ENCODE peak calls at places on chromosomes 7 and 10, in four cellular contexts. J, E, A and S are unnamed samples.

GRCh38 chr7:151382079-151382885 is 27.6 kb downstream of the WDR86 start:
- DNase-seq in E (no peak), A (peak), J (no peak), S (no peak)

GRCh38 chr10:62261666-62262065 is 7.0 kb downstream of the RTKN2 start:
- DNase-seq in A (no peak), J (no peak), E (no peak), S (no peak)

GRCh38 chr10:47364366-47364765 is 16.2 kb downstream of the RBP3 start:
- DNase-seq in E (no peak), A (no peak), J (no peak), S (no peak)

GRCh38 chr10:111598433-111599059 is 521.7 kb downstream of the ADRA2A start:
- DNase-seq in A (peak), J (peak), E (peak), S (no peak)

GRCh38 chr7:7966141-7966734 is 2.4 kb upstream of the GLCCI1 start:
- DNase-seq in J (no peak), A (no peak), E (no peak), S (no peak)

GRCh38 chr7:149604521-149604920 is 106.9 kb upstream of the ZNF746 start:
- DNase-seq in A (no peak), J (no peak), E (no peak), S (no peak)

GRCh38 chr10:132688580-132689420 is 97.1 kb downstream of the NKX6-2 start:
- DNase-seq in J (peak), A (peak), E (no peak), S (no peak)

GRCh38 chr10:50417486-50417905 is 166.2 kb upstream of the ASAH2 start:
- DNase-seq in A (no peak), E (no peak), J (no peak), S (no peak)

GRCh38 chr7:97272237-97272975 is 154.9 kb downstream of the SDHAF3 start:
- DNase-seq in E (no peak), J (no peak), A (no peak), S (no peak)
- TF ChIP-seq CTCF in E (no peak), J (no peak), A (no peak), S (no peak)

GRCh38 chr10:116486774-116487448 is 58.8 kb upstream of the PNLIP start:
- DNase-seq in E (no peak), A (peak), J (no peak), S (no peak)

GRCh38 chr10:116490028-116490662 is 55.6 kb upstream of the PNLIP start:
- DNase-seq in J (no peak), A (no peak), E (peak), S (no peak)
- TF ChIP-seq CTCF in J (peak), A (peak), E (peak), S (no peak)

DNA sequence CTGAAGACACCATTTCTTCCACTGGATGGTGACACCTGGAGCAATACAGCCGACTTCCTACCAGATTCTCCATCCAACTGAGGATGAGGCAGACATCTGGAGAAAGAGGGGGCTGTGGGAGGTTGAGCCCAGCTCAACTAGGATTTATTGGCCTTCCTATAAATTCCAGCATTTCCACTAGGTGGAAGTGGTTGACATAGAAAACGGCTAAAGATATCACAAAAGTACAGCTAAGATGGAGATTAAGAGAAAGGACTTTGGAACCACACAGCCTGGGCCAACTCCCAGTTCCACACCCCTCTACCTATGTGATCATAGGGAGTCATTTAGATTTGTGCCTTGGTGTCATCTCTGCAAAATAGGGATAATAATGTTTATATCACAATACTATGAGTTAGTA is 61.3 kb upstream of the CAV2 start:
- DNase-seq in E (no peak), J (no peak), A (no peak), S (no peak)
- TF ChIP-seq CTCF in E (peak), J (no peak), A (peak), S (no peak)

GRCh38 chr10:125797999-125798662 is 22.5 kb upstream of the MMP21 start:
- DNase-seq in A (no peak), E (no peak), J (no peak), S (no peak)
- TF ChIP-seq CTCF in A (no peak), E (no peak), J (no peak), S (no peak)

DNA sequence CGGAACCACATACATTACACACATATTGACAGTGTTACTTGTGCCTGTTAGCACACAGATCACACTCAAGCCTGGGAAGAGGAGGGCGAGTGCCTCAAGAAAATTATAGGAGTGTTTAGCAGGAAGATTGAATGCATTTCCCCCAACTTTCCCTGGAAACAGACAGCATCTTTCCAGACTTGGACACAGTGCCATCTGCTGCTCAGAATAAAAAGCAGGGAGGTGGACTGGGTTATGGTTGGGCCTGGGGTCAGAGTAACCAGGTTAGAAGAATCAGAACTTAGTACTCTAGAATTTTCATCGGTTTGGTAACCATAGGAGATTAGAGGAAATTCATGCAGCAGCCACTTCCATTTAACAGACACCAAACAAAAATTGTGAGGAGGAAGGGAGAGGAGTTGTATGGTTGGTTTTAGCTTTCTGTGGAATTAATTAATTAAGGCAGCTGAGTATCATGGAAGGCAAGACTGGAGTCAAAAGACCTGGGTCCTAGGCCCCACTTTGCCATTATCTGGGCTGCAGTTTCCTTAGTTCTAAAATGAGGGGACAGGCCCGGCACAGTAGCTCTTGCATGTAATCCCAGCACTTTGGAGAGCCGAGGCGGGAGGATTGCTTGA is 43.4 kb upstream of the OPTN start:
- DNase-seq in E (no peak), A (peak), J (no peak), S (no peak)
- TF ChIP-seq CTCF in E (peak), A (peak), J (no peak), S (no peak)

DNA sequence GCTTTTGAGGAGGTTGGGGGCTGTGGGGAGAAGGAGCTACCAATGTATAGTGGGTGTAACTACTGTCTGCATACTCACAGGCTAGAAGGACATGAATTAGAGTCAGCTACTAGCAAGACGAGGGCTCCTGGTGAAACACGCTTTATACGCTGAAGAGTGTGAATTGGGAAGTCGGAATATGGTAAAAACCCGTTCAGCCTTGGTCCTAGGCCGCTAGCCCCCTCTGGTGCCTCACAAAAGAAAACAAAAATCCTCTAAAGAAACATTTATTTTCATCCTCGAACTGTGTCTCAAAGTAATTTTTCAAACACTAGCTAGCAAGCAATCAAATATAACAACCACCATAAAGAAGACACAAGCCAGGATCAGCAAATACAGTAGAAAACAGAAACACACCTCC is 338.1 kb upstream of the SEMA3C start:
- DNase-seq in A (peak), E (no peak), J (no peak), S (no peak)
- TF ChIP-seq CTCF in A (peak), E (peak), J (no peak), S (no peak)

DNA sequence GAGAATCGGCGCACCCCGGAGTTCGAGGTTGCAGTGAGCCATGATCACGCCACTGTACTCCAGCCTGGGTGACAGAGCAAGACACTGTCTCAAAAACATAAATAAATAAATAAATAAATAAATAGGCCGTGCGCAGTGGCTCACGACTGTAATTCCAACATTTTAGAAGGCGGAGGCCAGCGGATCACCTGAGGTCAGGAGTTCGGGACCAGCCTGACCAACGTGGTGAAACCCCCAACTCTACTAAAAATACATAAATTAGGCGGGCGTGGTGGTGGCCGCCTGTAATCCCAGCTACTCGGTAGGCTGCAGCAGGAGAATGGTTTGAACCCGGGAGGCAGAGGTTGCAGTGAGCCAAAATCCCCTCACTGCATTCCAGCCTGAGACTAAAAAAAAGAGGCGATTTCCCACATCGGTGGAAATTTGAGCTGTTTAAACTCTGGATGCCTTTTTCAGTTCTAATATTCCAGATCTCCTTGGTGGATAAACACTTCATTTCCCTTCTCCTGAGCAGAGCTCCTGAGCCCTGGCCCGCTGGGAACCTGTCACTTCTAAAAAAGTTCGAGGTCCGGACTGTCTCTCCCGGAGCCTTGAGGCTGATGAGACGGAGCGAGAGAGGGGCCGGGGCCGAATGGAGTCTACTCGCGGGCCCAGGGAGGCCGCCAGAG is 2.0 kb upstream of the NFKB2 start:
- DNase-seq in A (no peak), E (no peak), J (no peak), S (no peak)
- TF ChIP-seq CTCF in A (no peak), E (peak), J (no peak), S (no peak)

DNA sequence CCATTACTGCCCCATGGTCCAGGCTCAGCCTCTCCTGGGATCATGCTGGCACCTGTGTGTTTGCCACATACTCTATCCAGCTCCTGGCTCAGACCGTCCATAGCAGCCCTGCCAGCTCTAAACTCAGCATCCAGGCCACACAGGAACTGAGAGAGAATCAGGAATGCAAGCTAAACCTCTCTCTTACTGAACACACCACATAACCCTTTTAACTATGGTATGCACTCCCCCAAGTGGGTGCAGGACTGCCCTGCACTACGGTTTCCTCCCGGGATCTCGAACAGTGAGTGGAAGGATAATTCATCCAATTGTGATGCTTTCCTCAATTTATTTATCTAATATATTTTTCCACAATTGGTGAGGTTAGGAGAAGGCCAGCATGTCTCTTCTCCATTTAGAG is 17.1 kb upstream of the ZNF800 start:
- DNase-seq in E (no peak), A (no peak), J (no peak), S (no peak)
- TF ChIP-seq CTCF in E (no peak), A (peak), J (no peak), S (no peak)

GRCh38 chr7:25495905-25496304 is 267.6 kb upstream of the NPVF start:
- DNase-seq in J (no peak), E (no peak), A (no peak), S (no peak)
- TF ChIP-seq CTCF in J (no peak), E (no peak), A (no peak), S (no peak)